ENCODE peak calls at places on chromosome 11, in eight cellular contexts. G, N, C, U, S, E, W and D are unnamed samples.

GRCh38 chr11:102478660-102479245 is 26.2 kb upstream of the TMEM123 start:
- DNase-seq in N (no peak), U (no peak), W (no peak), G (no peak), S (no peak), E (no peak), C (no peak), D (no peak)

GRCh38 chr11:16909375-16910035 is 104.7 kb downstream of the PLEKHA7 start:
- DNase-seq in N (no peak), U (no peak), W (no peak), E (no peak), S (no peak), G (no peak), C (no peak), D (no peak)

GRCh38 chr11:122931510-122931909 is 49.0 kb downstream of the JHY start:
- DNase-seq in U (no peak), G (no peak), N (peak; percentile 41), C (no peak), S (no peak), E (no peak), W (no peak), D (no peak)

GRCh38 chr11:115092516-115092915 is 411.7 kb downstream of the CADM1 start:
- DNase-seq in C (no peak), E (no peak), G (no peak), S (no peak), W (no peak), U (no peak), N (no peak), D (no peak)

GRCh38 chr11:72585762-72586590 is 88.2 kb downstream of the PDE2A start:
- DNase-seq in C (peak; percentile 39), N (peak; percentile 84), E (peak; percentile 84), G (peak; percentile 66), S (peak; percentile 42), U (peak; percentile 60), W (peak; percentile 72), D (peak; percentile 81)

GRCh38 chr11:6742260-6742659 is 29.5 kb downstream of the OR2AG2 start:
- DNase-seq in E (no peak), G (no peak), W (no peak), N (no peak), S (no peak), U (no peak), C (no peak), D (no peak)

GRCh38 chr11:60396790-60397189 is 531 bp downstream of the MS4A14 start:
- DNase-seq in U (no peak), S (no peak), N (no peak), W (no peak), G (no peak), C (no peak), E (no peak), D (no peak)

GRCh38 chr11:57791321-57792059 is 29.9 kb downstream of the CTNND1 start:
- DNase-seq in G (no peak), E (no peak), S (no peak), C (no peak), N (no peak), U (no peak), W (peak; percentile 28), D (no peak)

GRCh38 chr11:46293066-46293465 is 15.6 kb downstream of the CREB3L1 start:
- DNase-seq in G (no peak), N (no peak), U (no peak), S (no peak), E (no peak), C (no peak), W (no peak), D (no peak)

GRCh38 chr11:63682045-63682915 is 980 bp downstream of the RTN3 start:
- DNase-seq in W (peak; percentile 48), G (peak; percentile 24), C (peak; percentile 21), S (peak; percentile 33), U (no peak), N (peak; percentile 63), E (peak; percentile 44), D (peak; percentile 75)

GRCh38 chr11:129766858-129767604 is 48.6 kb upstream of the TMEM45B start:
- DNase-seq in E (peak; percentile 2), W (peak; percentile 37), U (no peak), C (no peak), N (peak; percentile 63), G (peak; percentile 26), S (no peak), D (peak; percentile 60)

GRCh38 chr11:1129143-1129665 is 28.5 kb upstream of the MUC5AC start:
- DNase-seq in S (no peak), C (no peak), G (no peak), W (no peak), N (no peak), E (no peak), U (peak; percentile 37), D (no peak)

GRCh38 chr11:96242191-96242845 is 100.7 kb downstream of the MAML2 start:
- DNase-seq in N (peak; percentile 16), E (no peak), C (no peak), G (no peak), S (no peak), U (no peak), W (no peak), D (peak; percentile 92)

GRCh38 chr11:86037743-86038142 is 31.1 kb downstream of the PICALM start:
- DNase-seq in C (no peak), W (no peak), G (no peak), S (no peak), N (no peak), E (no peak), U (no peak), D (no peak)

GRCh38 chr11:59425131-59425530 is 1.1 kb downstream of the OR5A2 start:
- DNase-seq in S (no peak), E (no peak), W (no peak), N (no peak), C (no peak), U (no peak), G (no peak), D (no peak)

GRCh38 chr11:37394236-37394870 is 796.3 kb upstream of the RAG2 start:
- DNase-seq in C (no peak), W (no peak), G (peak; percentile 12), U (no peak), S (no peak), N (no peak), E (no peak), D (no peak)

GRCh38 chr11:133819916-133820315 is 25.4 kb downstream of the SPATA19 start:
- DNase-seq in U (no peak), W (no peak), E (no peak), S (no peak), C (no peak), G (no peak), N (no peak), D (no peak)
- H3K9me3 ChIP-seq in U (no peaks in the 10 kb centered on the region), W (no peaks in the 10 kb centered on the region), E (no peaks in the 10 kb centered on the region), S (no peaks in the 10 kb centered on the region), C (no peaks in the 10 kb centered on the region), G (no peaks in the 10 kb centered on the region), N (no peaks in the 10 kb centered on the region), D (no peaks in the 10 kb centered on the region)

GRCh38 chr11:41984023-41984422 is 524.6 kb upstream of the LRRC4C start:
- DNase-seq in N (no peak), E (no peak), C (no peak), S (no peak), W (no peak), U (no peak), G (no peak), D (no peak)
- H3K9me3 ChIP-seq in N (no peaks in the 10 kb centered on the region), E (no peaks in the 10 kb centered on the region), C (peaks cover 6% of the 10 kb centered on the region), S (no peaks in the 10 kb centered on the region), W (no peaks in the 10 kb centered on the region), U (no peaks in the 10 kb centered on the region), G (no peaks in the 10 kb centered on the region), D (no peaks in the 10 kb centered on the region)

DNA sequence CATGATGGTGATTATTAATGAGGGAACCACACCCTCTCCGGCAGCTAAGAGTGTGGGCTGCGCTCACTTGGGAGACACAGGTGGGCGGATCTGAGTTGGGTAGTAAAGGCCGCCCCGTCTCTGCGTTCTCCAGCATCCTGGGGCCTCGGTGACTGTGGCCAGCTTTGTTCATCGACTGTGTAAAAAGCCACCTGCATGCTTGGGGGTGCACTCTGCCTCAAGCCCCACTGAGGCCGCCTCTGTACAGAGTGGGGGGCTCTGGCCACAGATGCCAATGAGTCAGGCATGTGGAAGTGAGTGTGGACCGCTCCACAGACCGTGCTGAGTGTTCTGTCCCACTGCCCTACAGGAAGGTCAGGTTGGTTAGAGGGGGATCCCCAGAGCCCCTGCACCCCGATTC is 192.7 kb downstream of the SHANK2 start:
- DNase-seq in E (no peak), C (no peak), U (no peak), G (no peak), S (no peak), N (no peak), W (no peak), D (no peak)
- H3K9me3 ChIP-seq in E (no peaks in the 10 kb centered on the region), C (no peaks in the 10 kb centered on the region), U (no peaks in the 10 kb centered on the region), G (no peaks in the 10 kb centered on the region), S (no peaks in the 10 kb centered on the region), N (no peaks in the 10 kb centered on the region), W (no peaks in the 10 kb centered on the region), D (no peaks in the 10 kb centered on the region)

GRCh38 chr11:2748814-2749554 is 49.2 kb upstream of the KCNQ1OT1 start:
- DNase-seq in S (peak; percentile 4), G (no peak), E (no peak), C (no peak), U (peak; percentile 37), N (no peak), W (no peak), D (no peak)

GRCh38 chr11:2748061-2748813 is 48.4 kb upstream of the KCNQ1OT1 start:
- DNase-seq in S (peak; percentile 7), U (peak; percentile 40), G (no peak), E (no peak), W (no peak), C (no peak), N (no peak), D (no peak)

GRCh38 chr11:2746401-2747230 is 46.8 kb upstream of the KCNQ1OT1 start:
- DNase-seq in S (peak; percentile 52), N (no peak), C (no peak), E (no peak), U (peak; percentile 40), W (no peak), G (no peak), D (no peak)

GRCh38 chr11:2745511-2745910 is 45.7 kb upstream of the KCNQ1OT1 start:
- DNase-seq in C (no peak), N (no peak), W (no peak), S (peak; percentile 12), G (no peak), E (no peak), U (peak; percentile 33), D (no peak)

GRCh38 chr11:2747236-2748015 is 47.6 kb upstream of the KCNQ1OT1 start:
- DNase-seq in S (peak; percentile 1), G (no peak), W (no peak), N (peak; percentile 25), C (no peak), E (no peak), U (peak; percentile 27), D (no peak)
- H3K9me3 ChIP-seq in S (no peaks in the 10 kb centered on the region), G (no peaks in the 10 kb centered on the region), W (no peaks in the 10 kb centered on the region), N (no peaks in the 10 kb centered on the region), C (no peaks in the 10 kb centered on the region), E (no peaks in the 10 kb centered on the region), U (no peaks in the 10 kb centered on the region), D (no peaks in the 10 kb centered on the region)

DNA sequence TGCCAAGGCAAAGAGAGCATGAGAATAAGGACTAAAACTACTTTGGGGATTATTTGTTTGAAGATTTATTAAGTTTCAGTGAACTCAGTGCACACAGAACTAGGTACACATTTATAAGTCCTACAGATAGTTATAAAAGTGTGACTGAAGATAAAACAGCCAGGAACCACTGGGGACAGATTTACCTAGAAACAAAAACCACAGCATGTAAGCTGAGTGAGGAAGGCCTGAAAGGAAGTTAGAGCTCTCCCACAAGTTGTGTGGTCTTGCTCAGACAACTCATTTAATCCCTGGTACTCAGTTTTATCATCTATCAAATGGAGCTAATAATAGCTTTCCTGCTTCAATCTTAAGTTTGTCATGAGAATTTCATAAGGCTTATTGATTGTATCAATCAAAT is 311.2 kb upstream of the FAT3 start:
- DNase-seq in W (no peak), C (no peak), E (no peak), S (no peak), N (no peak), U (no peak), G (no peak), D (no peak)
- H3K9me3 ChIP-seq in W (no peaks in the 10 kb centered on the region), C (no peaks in the 10 kb centered on the region), E (no peaks in the 10 kb centered on the region), S (peaks cover 3% of the 10 kb centered on the region), N (no peaks in the 10 kb centered on the region), U (no peaks in the 10 kb centered on the region), G (no peaks in the 10 kb centered on the region), D (no peaks in the 10 kb centered on the region)